ENCODE peak calls at places on chromosomes 4 and X, in four cellular contexts. One of them, this sample, is unnamed.

GRCh38 chr4:103757631-103758030 is 37.8 kb upstream of the TACR3 start:
- DNase-seq in body of pancreas: no peak
- DNase-seq in sigmoid colon: no peak
- DNase-seq in right atrium auricular region: no peak
- DNase-seq in this sample: no peak

GRCh38 chr4:139584784-139585183 is 28.8 kb upstream of the SETD7 start:
- DNase-seq in body of pancreas: no peak
- DNase-seq in right atrium auricular region: no peak
- DNase-seq in sigmoid colon: no peak
- DNase-seq in this sample: no peak

GRCh38 chr4:123840232-123840631 is 443.6 kb downstream of the SPRY1 start:
- DNase-seq in sigmoid colon: no peak
- DNase-seq in body of pancreas: no peak
- DNase-seq in right atrium auricular region: no peak
- DNase-seq in this sample: no peak

GRCh38 chr4:17613761-17614415 is 553 bp upstream of the MED28 start:
- DNase-seq in right atrium auricular region: no peak
- DNase-seq in sigmoid colon: peak; percentile 76
- DNase-seq in body of pancreas: peak; percentile 29
- DNase-seq in this sample: no peak

GRCh38 chr4:4542824-4543485 is 1.1 kb upstream of the STX18 start:
- DNase-seq in body of pancreas: no peak
- DNase-seq in right atrium auricular region: no peak
- DNase-seq in sigmoid colon: no peak
- DNase-seq in this sample: no peak

GRCh38 chrX:110588853-110589252 is 206.8 kb downstream of the CHRDL1 start:
- DNase-seq in right atrium auricular region: no peak
- DNase-seq in body of pancreas: no peak
- DNase-seq in sigmoid colon: no peak
- DNase-seq in this sample: no peak

GRCh38 chr4:90546114-90546513 is 418.9 kb downstream of the CCSER1 start:
- DNase-seq in body of pancreas: no peak
- DNase-seq in right atrium auricular region: no peak
- DNase-seq in sigmoid colon: no peak
- DNase-seq in this sample: no peak

GRCh38 chr4:16532240-16532990 is 306.1 kb upstream of the TAPT1 start:
- DNase-seq in body of pancreas: peak; percentile 10
- DNase-seq in sigmoid colon: no peak
- DNase-seq in right atrium auricular region: peak; percentile 62
- DNase-seq in this sample: no peak

GRCh38 chr4:101292214-101292613 is 55.1 kb downstream of the PPP3CA start:
- DNase-seq in sigmoid colon: no peak
- DNase-seq in body of pancreas: no peak
- DNase-seq in right atrium auricular region: no peak
- DNase-seq in this sample: no peak

GRCh38 chrX:47854474-47854873 is 17.8 kb downstream of the ZNF81 start:
- DNase-seq in right atrium auricular region: no peak
- DNase-seq in body of pancreas: peak; percentile 48
- DNase-seq in sigmoid colon: no peak
- DNase-seq in this sample: no peak

GRCh38 chr4:155543126-155543765 is 123.4 kb upstream of the GUCY1A1 start:
- DNase-seq in body of pancreas: no peak
- DNase-seq in right atrium auricular region: no peak
- DNase-seq in sigmoid colon: no peak
- DNase-seq in this sample: no peak

GRCh38 chrX:132043977-132044376 is 20.9 kb downstream of the STK26 start:
- DNase-seq in body of pancreas: no peak
- DNase-seq in sigmoid colon: no peak
- DNase-seq in right atrium auricular region: no peak
- DNase-seq in this sample: no peak
- H3K4me1 ChIP-seq in body of pancreas: no peaks in the 10 kb centered on the region
- H3K4me1 ChIP-seq in sigmoid colon: no peaks in the 10 kb centered on the region
- H3K4me1 ChIP-seq in right atrium auricular region: no peaks in the 10 kb centered on the region
- H3K4me1 ChIP-seq in this sample: no peaks in the 10 kb centered on the region

GRCh38 chr4:30720021-30720655 is at the start of gene PCDH7:
- DNase-seq in body of pancreas: peak; percentile 24
- DNase-seq in sigmoid colon: peak; percentile 77
- DNase-seq in right atrium auricular region: no peak
- DNase-seq in this sample: no peak

GRCh38 chr4:30720656-30721352 is 635 bp downstream of the PCDH7 start:
- DNase-seq in right atrium auricular region: no peak
- DNase-seq in sigmoid colon: peak; percentile 73
- DNase-seq in body of pancreas: peak; percentile 7
- DNase-seq in this sample: peak; percentile 58

GRCh38 chr4:30722916-30723270 is 2.7 kb downstream of the PCDH7 start:
- DNase-seq in body of pancreas: peak; percentile 6
- DNase-seq in right atrium auricular region: no peak
- DNase-seq in sigmoid colon: no peak
- DNase-seq in this sample: peak; percentile 13

GRCh38 chr4:30722092-30722915 is 2.1 kb downstream of the PCDH7 start:
- DNase-seq in body of pancreas: peak; percentile 5
- DNase-seq in right atrium auricular region: no peak
- DNase-seq in sigmoid colon: peak; percentile 67
- DNase-seq in this sample: peak; percentile 52

DNA sequence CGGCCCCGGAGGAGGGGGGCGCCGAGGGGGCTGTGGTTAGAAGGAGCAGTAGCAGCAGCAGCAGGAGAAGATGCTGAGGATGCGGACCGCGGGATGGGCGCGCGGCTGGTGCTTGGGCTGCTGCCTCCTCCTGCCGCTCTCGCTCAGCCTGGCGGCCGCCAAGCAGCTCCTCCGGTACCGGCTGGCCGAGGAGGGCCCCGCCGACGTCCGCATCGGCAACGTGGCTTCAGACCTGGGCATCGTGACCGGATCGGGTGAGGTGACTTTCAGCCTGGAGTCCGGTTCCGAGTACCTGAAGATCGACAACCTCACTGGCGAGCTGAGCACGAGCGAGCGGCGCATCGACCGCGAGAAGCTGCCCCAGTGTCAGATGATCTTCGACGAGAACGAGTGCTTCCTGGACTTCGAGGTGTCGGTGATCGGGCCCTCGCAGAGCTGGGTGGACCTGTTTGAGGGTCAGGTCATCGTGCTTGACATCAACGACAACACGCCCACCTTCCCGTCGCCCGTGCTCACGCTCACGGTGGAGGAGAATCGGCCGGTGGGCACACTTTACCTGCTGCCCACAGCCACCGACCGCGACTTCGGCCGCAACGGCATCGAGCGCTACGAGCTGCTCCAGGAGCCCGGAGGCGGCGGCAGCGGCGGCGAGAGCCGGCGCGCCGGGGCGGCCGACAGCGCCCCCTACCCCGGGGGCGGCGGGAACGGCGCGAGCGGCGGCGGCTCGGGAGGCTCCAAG is 1.4 kb downstream of the PCDH7 start:
- DNase-seq in right atrium auricular region: no peak
- DNase-seq in body of pancreas: peak; percentile 42
- DNase-seq in sigmoid colon: peak; percentile 72
- DNase-seq in this sample: peak; percentile 35
- TF ChIP-seq CTCF in right atrium auricular region: no peak
- TF ChIP-seq CTCF in body of pancreas: peak; percentile 42
- TF ChIP-seq CTCF in sigmoid colon: no peak
- TF ChIP-seq CTCF in this sample: peak; percentile 19

GRCh38 chr4:54066088-54066415 is 1.6 kb upstream of the CHIC2 start:
- DNase-seq in body of pancreas: no peak
- DNase-seq in right atrium auricular region: no peak
- DNase-seq in sigmoid colon: no peak
- DNase-seq in this sample: no peak
- H3K27ac ChIP-seq in body of pancreas: peak overlapping the region; percentile 89
- H3K27ac ChIP-seq in right atrium auricular region: peak overlapping the region; percentile 97
- H3K27ac ChIP-seq in sigmoid colon: peak overlapping the region; percentile 95
- H3K27ac ChIP-seq in this sample: peak overlapping the region; percentile 91

DNA sequence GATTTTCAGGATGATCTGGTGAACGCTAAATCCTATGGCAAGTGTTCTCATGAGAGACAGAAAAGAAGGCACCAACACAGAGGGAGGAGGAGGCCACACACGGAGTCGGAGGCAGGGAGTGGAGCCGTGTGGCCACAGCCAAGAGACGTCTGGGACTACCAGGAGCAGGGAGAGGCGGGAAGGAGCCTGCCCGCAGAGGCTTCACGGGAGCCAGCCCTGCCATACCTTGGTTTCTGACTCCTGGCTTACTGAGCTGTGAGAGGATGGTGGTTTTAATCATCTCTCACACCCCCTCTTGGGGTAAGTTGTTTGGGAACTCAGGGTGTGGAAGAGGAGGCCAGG is 33.5 kb upstream of the GPR78 start:
- DNase-seq in sigmoid colon: peak; percentile 26
- DNase-seq in body of pancreas: no peak
- DNase-seq in right atrium auricular region: no peak
- DNase-seq in this sample: no peak
- H3K4me1 ChIP-seq in sigmoid colon: no peaks in the 10 kb centered on the region
- H3K4me1 ChIP-seq in body of pancreas: no peaks in the 10 kb centered on the region
- H3K4me1 ChIP-seq in right atrium auricular region: no peaks in the 10 kb centered on the region
- H3K4me1 ChIP-seq in this sample: no peaks in the 10 kb centered on the region

GRCh38 chr4:111798840-111799239 is 346.4 kb upstream of the FAM241A start:
- DNase-seq in sigmoid colon: no peak
- DNase-seq in body of pancreas: no peak
- DNase-seq in right atrium auricular region: no peak
- DNase-seq in this sample: no peak
- TF ChIP-seq CTCF in sigmoid colon: no peak
- TF ChIP-seq CTCF in body of pancreas: no peak
- TF ChIP-seq CTCF in right atrium auricular region: no peak
- TF ChIP-seq CTCF in this sample: no peak

DNA sequence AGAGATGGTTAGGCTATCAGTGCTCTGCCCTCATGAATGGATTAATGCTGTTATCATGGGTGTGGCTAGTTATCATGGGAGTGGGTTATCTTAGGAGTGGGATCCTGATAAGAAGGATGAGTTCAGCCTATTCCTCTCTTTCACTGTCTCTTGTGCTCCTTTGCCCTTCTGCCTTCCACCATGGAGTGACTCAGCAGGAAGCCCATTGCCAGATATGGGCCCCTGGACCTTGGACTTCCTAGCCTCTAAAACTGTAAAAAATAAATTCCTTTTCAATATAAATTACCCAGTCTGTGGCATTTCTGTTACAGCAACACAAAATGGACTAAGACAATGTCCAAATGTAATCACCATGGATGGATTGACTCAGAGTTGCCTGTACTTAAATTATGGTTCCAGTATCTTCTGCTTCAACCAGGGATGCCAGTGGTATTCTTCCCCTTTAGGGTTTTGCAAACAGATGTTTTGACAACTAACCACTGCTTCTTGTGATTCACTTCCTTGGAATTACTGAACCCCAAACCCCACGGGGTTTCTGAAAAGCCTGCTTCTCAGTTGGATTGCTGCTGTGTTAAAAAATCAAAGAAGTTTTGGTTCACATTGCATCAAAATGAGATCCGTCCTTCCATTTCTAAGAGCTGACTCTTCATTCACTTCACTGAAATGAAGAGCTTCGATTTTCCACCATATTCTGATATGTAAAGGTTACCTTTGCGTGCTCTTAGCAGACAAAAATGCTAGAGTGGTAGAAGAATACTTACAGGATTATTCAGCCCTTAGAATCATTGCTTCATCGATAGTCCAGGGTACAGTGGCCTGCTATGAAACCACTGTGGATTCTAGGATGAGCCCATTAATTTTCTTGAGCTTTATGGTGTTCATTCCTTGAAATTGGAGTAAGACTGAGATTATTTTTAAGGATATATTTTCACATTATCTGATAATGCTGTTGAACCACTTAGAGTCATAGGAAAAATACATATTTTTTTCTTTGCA is 107.7 kb downstream of the FRMPD4 start:
- DNase-seq in sigmoid colon: no peak
- DNase-seq in body of pancreas: no peak
- DNase-seq in right atrium auricular region: no peak
- DNase-seq in this sample: no peak
- H3K27ac ChIP-seq in sigmoid colon: no peak overlapping the region
- H3K27ac ChIP-seq in body of pancreas: no peak overlapping the region
- H3K27ac ChIP-seq in right atrium auricular region: no peak overlapping the region
- H3K27ac ChIP-seq in this sample: no peak overlapping the region

DNA sequence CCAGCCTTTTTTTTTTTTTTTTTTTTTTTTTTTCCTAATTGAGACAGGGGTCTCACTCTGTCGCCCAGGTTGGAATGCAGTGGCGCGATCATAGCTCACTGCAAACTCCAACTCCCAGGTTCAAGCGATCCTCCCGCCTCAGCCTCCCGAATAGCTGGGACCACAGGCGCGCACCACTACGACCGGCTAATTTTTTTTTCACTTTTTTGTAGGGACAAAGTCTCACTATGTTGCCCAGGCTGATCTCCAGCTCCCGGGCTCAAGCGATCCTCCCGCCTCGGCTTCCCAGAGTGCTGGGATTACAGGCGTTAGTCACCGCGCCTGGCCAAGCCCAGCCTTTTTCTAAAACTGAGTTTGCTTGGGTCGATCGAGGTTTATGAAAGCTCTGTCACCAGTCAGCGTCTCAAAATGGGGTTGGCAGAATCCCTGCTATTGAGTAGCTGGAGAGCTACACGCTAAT is 1.3 kb upstream of the OTUD5 start:
- DNase-seq in right atrium auricular region: peak; percentile 67
- DNase-seq in body of pancreas: peak; percentile 48
- DNase-seq in sigmoid colon: peak; percentile 82
- DNase-seq in this sample: peak; percentile 82
- H3K4me1 ChIP-seq in right atrium auricular region: no peaks in the 10 kb centered on the region
- H3K4me1 ChIP-seq in body of pancreas: peaks cover 39% of the 10 kb centered on the region
- H3K4me1 ChIP-seq in sigmoid colon: peaks cover 20% of the 10 kb centered on the region
- H3K4me1 ChIP-seq in this sample: peaks cover 6% of the 10 kb centered on the region

GRCh38 chrX:8749697-8750096 is 17.8 kb upstream of the ANOS1 start:
- DNase-seq in right atrium auricular region: no peak
- DNase-seq in body of pancreas: no peak
- DNase-seq in sigmoid colon: no peak
- DNase-seq in this sample: no peak

GRCh38 chrX:8760021-8760420 is 28.1 kb upstream of the ANOS1 start:
- DNase-seq in body of pancreas: no peak
- DNase-seq in right atrium auricular region: no peak
- DNase-seq in sigmoid colon: no peak
- DNase-seq in this sample: no peak

GRCh38 chrX:8755813-8756212 is 23.9 kb upstream of the ANOS1 start:
- DNase-seq in right atrium auricular region: no peak
- DNase-seq in body of pancreas: no peak
- DNase-seq in sigmoid colon: no peak
- DNase-seq in this sample: no peak

DNA sequence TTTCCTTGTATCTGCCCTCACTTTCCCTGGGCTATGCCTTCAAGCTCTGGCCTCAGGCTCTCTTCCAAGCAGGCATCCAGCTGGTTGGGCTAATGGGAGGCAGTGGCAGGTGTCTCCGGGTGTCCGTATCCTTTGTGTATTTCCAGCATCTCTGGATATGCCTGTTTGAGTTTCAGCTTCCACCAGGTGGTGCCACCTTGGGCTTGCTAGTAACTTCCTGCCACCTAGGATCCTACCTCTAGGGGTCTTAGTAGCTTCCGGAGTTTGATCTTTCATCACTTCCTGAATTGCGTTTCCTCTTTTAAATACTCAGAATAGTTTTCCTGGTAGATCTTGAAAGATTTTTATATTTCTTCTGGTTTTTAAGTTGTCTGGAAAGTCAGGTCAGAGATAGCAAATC is 23.2 kb upstream of the ANOS1 start:
- DNase-seq in right atrium auricular region: no peak
- DNase-seq in sigmoid colon: no peak
- DNase-seq in body of pancreas: no peak
- DNase-seq in this sample: no peak
- TF ChIP-seq CTCF in right atrium auricular region: no peak
- TF ChIP-seq CTCF in sigmoid colon: no peak
- TF ChIP-seq CTCF in body of pancreas: no peak
- TF ChIP-seq CTCF in this sample: no peak

This sample was measured in psoas muscle.